ENCODE peak calls at places on chromosomes 5 and 9, in six cellular contexts. One of them, this sample, is unnamed.

GRCh38 chr5:31909073-31909472 is 265.0 kb downstream of the GOLPH3 start:
- DNase-seq in H1: no peak
- DNase-seq in activated CD4-positive, CD25-positive, alpha-beta regulatory T cell treated with anti-CD3 and anti-CD28 coated beads, Interleukin-2, amount 50 U/mL, for 72 hours: no peak
- DNase-seq in bronchial epithelial cell: no peak
- DNase-seq in EL: no peak
- DNase-seq in cardiac fibroblast: no peak
- DNase-seq in this sample: no peak

GRCh38 chr5:76145945-76146344 is 62.8 kb downstream of the SV2C start:
- DNase-seq in H1: peak; percentile 13
- DNase-seq in activated CD4-positive, CD25-positive, alpha-beta regulatory T cell treated with anti-CD3 and anti-CD28 coated beads, Interleukin-2, amount 50 U/mL, for 72 hours: no peak
- DNase-seq in bronchial epithelial cell: peak; percentile 26
- DNase-seq in EL: peak; percentile 5
- DNase-seq in cardiac fibroblast: no peak
- DNase-seq in this sample: no peak

GRCh38 chr5:177447611-177448243 is 1.1 kb downstream of the PRR7 start:
- DNase-seq in H1: no peak
- DNase-seq in activated CD4-positive, CD25-positive, alpha-beta regulatory T cell treated with anti-CD3 and anti-CD28 coated beads, Interleukin-2, amount 50 U/mL, for 72 hours: peak; percentile 31
- DNase-seq in bronchial epithelial cell: peak; percentile 66
- DNase-seq in EL: peak; percentile 96
- DNase-seq in cardiac fibroblast: peak; percentile 72
- DNase-seq in this sample: peak; percentile 83

GRCh38 chr5:42315214-42315613 is 108.0 kb upstream of the GHR start:
- DNase-seq in H1: no peak
- DNase-seq in activated CD4-positive, CD25-positive, alpha-beta regulatory T cell treated with anti-CD3 and anti-CD28 coated beads, Interleukin-2, amount 50 U/mL, for 72 hours: no peak
- DNase-seq in bronchial epithelial cell: no peak
- DNase-seq in EL: no peak
- DNase-seq in cardiac fibroblast: no peak
- DNase-seq in this sample: no peak

GRCh38 chr5:149437369-149438040 is 58.4 kb upstream of the IL17B start:
- DNase-seq in H1: no peak
- DNase-seq in activated CD4-positive, CD25-positive, alpha-beta regulatory T cell treated with anti-CD3 and anti-CD28 coated beads, Interleukin-2, amount 50 U/mL, for 72 hours: no peak
- DNase-seq in bronchial epithelial cell: no peak
- DNase-seq in EL: no peak
- DNase-seq in cardiac fibroblast: no peak
- DNase-seq in this sample: no peak

GRCh38 chr9:130405657-130406257 is 39.0 kb upstream of the ASS1 start:
- DNase-seq in H1: no peak
- DNase-seq in activated CD4-positive, CD25-positive, alpha-beta regulatory T cell treated with anti-CD3 and anti-CD28 coated beads, Interleukin-2, amount 50 U/mL, for 72 hours: no peak
- DNase-seq in bronchial epithelial cell: no peak
- DNase-seq in EL: no peak
- DNase-seq in cardiac fibroblast: no peak
- DNase-seq in this sample: no peak

GRCh38 chr5:167049043-167049663 is 1242.3 kb upstream of the WWC1 start:
- DNase-seq in H1: no peak
- DNase-seq in activated CD4-positive, CD25-positive, alpha-beta regulatory T cell treated with anti-CD3 and anti-CD28 coated beads, Interleukin-2, amount 50 U/mL, for 72 hours: no peak
- DNase-seq in bronchial epithelial cell: peak; percentile 58
- DNase-seq in EL: peak; percentile 26
- DNase-seq in cardiac fibroblast: peak; percentile 37
- DNase-seq in this sample: peak; percentile 4

GRCh38 chr9:84504360-84504759 is 163.8 kb upstream of the SLC28A3 start:
- DNase-seq in H1: no peak
- DNase-seq in activated CD4-positive, CD25-positive, alpha-beta regulatory T cell treated with anti-CD3 and anti-CD28 coated beads, Interleukin-2, amount 50 U/mL, for 72 hours: no peak
- DNase-seq in bronchial epithelial cell: peak; percentile 78
- DNase-seq in EL: peak; percentile 2
- DNase-seq in cardiac fibroblast: no peak
- DNase-seq in this sample: no peak

GRCh38 chr9:87596862-87597261 is 99.2 kb downstream of the DAPK1 start:
- DNase-seq in H1: no peak
- DNase-seq in activated CD4-positive, CD25-positive, alpha-beta regulatory T cell treated with anti-CD3 and anti-CD28 coated beads, Interleukin-2, amount 50 U/mL, for 72 hours: no peak
- DNase-seq in bronchial epithelial cell: no peak
- DNase-seq in EL: no peak
- DNase-seq in cardiac fibroblast: peak; percentile 8
- DNase-seq in this sample: no peak

GRCh38 chr9:104961238-104961637 is 33.3 kb upstream of the ABCA1 start:
- DNase-seq in H1: peak; percentile 38
- DNase-seq in activated CD4-positive, CD25-positive, alpha-beta regulatory T cell treated with anti-CD3 and anti-CD28 coated beads, Interleukin-2, amount 50 U/mL, for 72 hours: peak; percentile 41
- DNase-seq in bronchial epithelial cell: peak; percentile 98
- DNase-seq in EL: peak; percentile 76
- DNase-seq in cardiac fibroblast: peak; percentile 75
- DNase-seq in this sample: peak; percentile 78

GRCh38 chr5:167797933-167798332 is 493.5 kb upstream of the WWC1 start:
- DNase-seq in H1: no peak
- DNase-seq in activated CD4-positive, CD25-positive, alpha-beta regulatory T cell treated with anti-CD3 and anti-CD28 coated beads, Interleukin-2, amount 50 U/mL, for 72 hours: no peak
- DNase-seq in bronchial epithelial cell: peak; percentile 77
- DNase-seq in EL: peak; percentile 9
- DNase-seq in cardiac fibroblast: no peak
- DNase-seq in this sample: peak; percentile 27

GRCh38 chr5:138210985-138211384 is 2.1 kb downstream of the CDC23 start:
- DNase-seq in H1: no peak
- DNase-seq in activated CD4-positive, CD25-positive, alpha-beta regulatory T cell treated with anti-CD3 and anti-CD28 coated beads, Interleukin-2, amount 50 U/mL, for 72 hours: no peak
- DNase-seq in bronchial epithelial cell: no peak
- DNase-seq in EL: no peak
- DNase-seq in cardiac fibroblast: no peak
- DNase-seq in this sample: no peak

GRCh38 chr9:96618209-96619108 is 1.2 kb downstream of the CDC14B start:
- DNase-seq in H1: no peak
- DNase-seq in activated CD4-positive, CD25-positive, alpha-beta regulatory T cell treated with anti-CD3 and anti-CD28 coated beads, Interleukin-2, amount 50 U/mL, for 72 hours: no peak
- DNase-seq in bronchial epithelial cell: peak; percentile 70
- DNase-seq in EL: peak; percentile 73
- DNase-seq in cardiac fibroblast: peak; percentile 58
- DNase-seq in this sample: peak; percentile 56

GRCh38 chr9:20563917-20564316 is 58.4 kb downstream of the MLLT3 start:
- DNase-seq in H1: no peak
- DNase-seq in activated CD4-positive, CD25-positive, alpha-beta regulatory T cell treated with anti-CD3 and anti-CD28 coated beads, Interleukin-2, amount 50 U/mL, for 72 hours: no peak
- DNase-seq in bronchial epithelial cell: peak; percentile 3
- DNase-seq in EL: no peak
- DNase-seq in cardiac fibroblast: no peak
- DNase-seq in this sample: no peak

GRCh38 chr9:123816817-123817472 is 113.0 kb downstream of the DENND1A start:
- DNase-seq in H1: no peak
- DNase-seq in activated CD4-positive, CD25-positive, alpha-beta regulatory T cell treated with anti-CD3 and anti-CD28 coated beads, Interleukin-2, amount 50 U/mL, for 72 hours: no peak
- DNase-seq in bronchial epithelial cell: peak; percentile 14
- DNase-seq in EL: no peak
- DNase-seq in cardiac fibroblast: no peak
- DNase-seq in this sample: no peak

GRCh38 chr9:110691002-110691549 is 22.5 kb downstream of the MUSK start:
- DNase-seq in H1: no peak
- DNase-seq in activated CD4-positive, CD25-positive, alpha-beta regulatory T cell treated with anti-CD3 and anti-CD28 coated beads, Interleukin-2, amount 50 U/mL, for 72 hours: no peak
- DNase-seq in bronchial epithelial cell: peak; percentile 44
- DNase-seq in EL: peak; percentile 64
- DNase-seq in cardiac fibroblast: peak; percentile 38
- DNase-seq in this sample: no peak

GRCh38 chr5:420632-421286 is 22.2 kb upstream of the EXOC3 start:
- DNase-seq in H1: no peak
- DNase-seq in activated CD4-positive, CD25-positive, alpha-beta regulatory T cell treated with anti-CD3 and anti-CD28 coated beads, Interleukin-2, amount 50 U/mL, for 72 hours: peak; percentile 25
- DNase-seq in bronchial epithelial cell: no peak
- DNase-seq in EL: no peak
- DNase-seq in cardiac fibroblast: no peak
- DNase-seq in this sample: no peak

GRCh38 chr9:130172161-130172857 is at the start of gene NCS1:
- DNase-seq in H1: no peak
- DNase-seq in activated CD4-positive, CD25-positive, alpha-beta regulatory T cell treated with anti-CD3 and anti-CD28 coated beads, Interleukin-2, amount 50 U/mL, for 72 hours: peak; percentile 57
- DNase-seq in bronchial epithelial cell: peak; percentile 38
- DNase-seq in EL: peak; percentile 74
- DNase-seq in cardiac fibroblast: peak; percentile 55
- DNase-seq in this sample: peak; percentile 67

GRCh38 chr9:37197158-37198033 is 77.0 kb downstream of the ZCCHC7 start:
- DNase-seq in H1: no peak
- DNase-seq in activated CD4-positive, CD25-positive, alpha-beta regulatory T cell treated with anti-CD3 and anti-CD28 coated beads, Interleukin-2, amount 50 U/mL, for 72 hours: no peak
- DNase-seq in bronchial epithelial cell: peak; percentile 84
- DNase-seq in EL: peak; percentile 30
- DNase-seq in cardiac fibroblast: peak; percentile 74
- DNase-seq in this sample: peak; percentile 37

GRCh38 chr5:123538670-123539459 is 26.9 kb downstream of the CSNK1G3 start:
- DNase-seq in H1: no peak
- DNase-seq in activated CD4-positive, CD25-positive, alpha-beta regulatory T cell treated with anti-CD3 and anti-CD28 coated beads, Interleukin-2, amount 50 U/mL, for 72 hours: no peak
- DNase-seq in bronchial epithelial cell: no peak
- DNase-seq in EL: peak; percentile 37
- DNase-seq in cardiac fibroblast: peak; percentile 26
- DNase-seq in this sample: no peak

GRCh38 chr5:65624025-65624569 is at the start of gene TRIM23:
- DNase-seq in H1: peak; percentile 70
- DNase-seq in activated CD4-positive, CD25-positive, alpha-beta regulatory T cell treated with anti-CD3 and anti-CD28 coated beads, Interleukin-2, amount 50 U/mL, for 72 hours: peak; percentile 88
- DNase-seq in bronchial epithelial cell: peak; percentile 87
- DNase-seq in EL: peak; percentile 93
- DNase-seq in cardiac fibroblast: peak; percentile 95
- DNase-seq in this sample: peak; percentile 95

GRCh38 chr9:110635589-110635988 is 33.0 kb upstream of the MUSK start:
- DNase-seq in H1: no peak
- DNase-seq in activated CD4-positive, CD25-positive, alpha-beta regulatory T cell treated with anti-CD3 and anti-CD28 coated beads, Interleukin-2, amount 50 U/mL, for 72 hours: no peak
- DNase-seq in bronchial epithelial cell: no peak
- DNase-seq in EL: no peak
- DNase-seq in cardiac fibroblast: no peak
- DNase-seq in this sample: no peak

GRCh38 chr5:3098821-3099220 is 347.3 kb upstream of the IRX2 start:
- DNase-seq in H1: no peak
- DNase-seq in activated CD4-positive, CD25-positive, alpha-beta regulatory T cell treated with anti-CD3 and anti-CD28 coated beads, Interleukin-2, amount 50 U/mL, for 72 hours: no peak
- DNase-seq in bronchial epithelial cell: no peak
- DNase-seq in EL: no peak
- DNase-seq in cardiac fibroblast: no peak
- DNase-seq in this sample: no peak

GRCh38 chr9:79257215-79257614 is 314.6 kb upstream of the TLE4 start:
- DNase-seq in H1: no peak
- DNase-seq in activated CD4-positive, CD25-positive, alpha-beta regulatory T cell treated with anti-CD3 and anti-CD28 coated beads, Interleukin-2, amount 50 U/mL, for 72 hours: no peak
- DNase-seq in bronchial epithelial cell: no peak
- DNase-seq in EL: no peak
- DNase-seq in cardiac fibroblast: no peak
- DNase-seq in this sample: no peak

GRCh38 chr9:72362680-72363139 is 2.3 kb downstream of the ZFAND5 start:
- DNase-seq in H1: no peak
- DNase-seq in activated CD4-positive, CD25-positive, alpha-beta regulatory T cell treated with anti-CD3 and anti-CD28 coated beads, Interleukin-2, amount 50 U/mL, for 72 hours: peak; percentile 38
- DNase-seq in bronchial epithelial cell: peak; percentile 50
- DNase-seq in EL: peak; percentile 65
- DNase-seq in cardiac fibroblast: peak; percentile 83
- DNase-seq in this sample: peak; percentile 65

GRCh38 chr5:114377050-114377844 is 15.4 kb downstream of the KCNN2 start:
- DNase-seq in H1: no peak
- DNase-seq in activated CD4-positive, CD25-positive, alpha-beta regulatory T cell treated with anti-CD3 and anti-CD28 coated beads, Interleukin-2, amount 50 U/mL, for 72 hours: no peak
- DNase-seq in bronchial epithelial cell: no peak
- DNase-seq in EL: no peak
- DNase-seq in cardiac fibroblast: no peak
- DNase-seq in this sample: no peak

GRCh38 chr9:114006931-114007691 is 71.0 kb downstream of the AMBP start:
- DNase-seq in H1: no peak
- DNase-seq in activated CD4-positive, CD25-positive, alpha-beta regulatory T cell treated with anti-CD3 and anti-CD28 coated beads, Interleukin-2, amount 50 U/mL, for 72 hours: peak; percentile 13
- DNase-seq in bronchial epithelial cell: no peak
- DNase-seq in EL: no peak
- DNase-seq in cardiac fibroblast: no peak
- DNase-seq in this sample: no peak

GRCh38 chr5:126437706-126438105 is 14.5 kb downstream of the GRAMD2B start:
- DNase-seq in H1: no peak
- DNase-seq in activated CD4-positive, CD25-positive, alpha-beta regulatory T cell treated with anti-CD3 and anti-CD28 coated beads, Interleukin-2, amount 50 U/mL, for 72 hours: no peak
- DNase-seq in bronchial epithelial cell: no peak
- DNase-seq in EL: no peak
- DNase-seq in cardiac fibroblast: no peak
- DNase-seq in this sample: no peak

GRCh38 chr5:39235648-39236047 is 16.3 kb upstream of the FYB1 start:
- DNase-seq in H1: no peak
- DNase-seq in activated CD4-positive, CD25-positive, alpha-beta regulatory T cell treated with anti-CD3 and anti-CD28 coated beads, Interleukin-2, amount 50 U/mL, for 72 hours: no peak
- DNase-seq in bronchial epithelial cell: no peak
- DNase-seq in EL: no peak
- DNase-seq in cardiac fibroblast: no peak
- DNase-seq in this sample: no peak

GRCh38 chr5:72121052-72121451 is 13.8 kb downstream of the MAP1B start:
- DNase-seq in H1: no peak
- DNase-seq in activated CD4-positive, CD25-positive, alpha-beta regulatory T cell treated with anti-CD3 and anti-CD28 coated beads, Interleukin-2, amount 50 U/mL, for 72 hours: no peak
- DNase-seq in bronchial epithelial cell: no peak
- DNase-seq in EL: no peak
- DNase-seq in cardiac fibroblast: no peak
- DNase-seq in this sample: no peak

GRCh38 chr5:83559141-83559785 is 87.7 kb downstream of the VCAN start:
- DNase-seq in H1: no peak
- DNase-seq in activated CD4-positive, CD25-positive, alpha-beta regulatory T cell treated with anti-CD3 and anti-CD28 coated beads, Interleukin-2, amount 50 U/mL, for 72 hours: no peak
- DNase-seq in bronchial epithelial cell: no peak
- DNase-seq in EL: no peak
- DNase-seq in cardiac fibroblast: no peak
- DNase-seq in this sample: no peak

GRCh38 chr9:83620841-83621636 is 1.9 kb upstream of the IDNK start:
- DNase-seq in H1: peak; percentile 27
- DNase-seq in activated CD4-positive, CD25-positive, alpha-beta regulatory T cell treated with anti-CD3 and anti-CD28 coated beads, Interleukin-2, amount 50 U/mL, for 72 hours: peak; percentile 34
- DNase-seq in bronchial epithelial cell: peak; percentile 48
- DNase-seq in EL: peak; percentile 57
- DNase-seq in cardiac fibroblast: peak; percentile 65
- DNase-seq in this sample: peak; percentile 48

GRCh38 chr9:110638381-110638954 is 30.1 kb upstream of the MUSK start:
- DNase-seq in H1: no peak
- DNase-seq in activated CD4-positive, CD25-positive, alpha-beta regulatory T cell treated with anti-CD3 and anti-CD28 coated beads, Interleukin-2, amount 50 U/mL, for 72 hours: no peak
- DNase-seq in bronchial epithelial cell: peak; percentile 49
- DNase-seq in EL: peak; percentile 53
- DNase-seq in cardiac fibroblast: peak; percentile 76
- DNase-seq in this sample: peak; percentile 59

GRCh38 chr5:27191786-27192505 is 153.6 kb upstream of the CDH9 start:
- DNase-seq in H1: no peak
- DNase-seq in activated CD4-positive, CD25-positive, alpha-beta regulatory T cell treated with anti-CD3 and anti-CD28 coated beads, Interleukin-2, amount 50 U/mL, for 72 hours: no peak
- DNase-seq in bronchial epithelial cell: peak; percentile 31
- DNase-seq in EL: peak; percentile 13
- DNase-seq in cardiac fibroblast: peak; percentile 62
- DNase-seq in this sample: peak; percentile 57

GRCh38 chr5:126531543-126532120 is 63.4 kb downstream of the ALDH7A1 start:
- DNase-seq in H1: no peak
- DNase-seq in activated CD4-positive, CD25-positive, alpha-beta regulatory T cell treated with anti-CD3 and anti-CD28 coated beads, Interleukin-2, amount 50 U/mL, for 72 hours: no peak
- DNase-seq in bronchial epithelial cell: no peak
- DNase-seq in EL: no peak
- DNase-seq in cardiac fibroblast: peak; percentile 43
- DNase-seq in this sample: peak; percentile 8

GRCh38 chr9:22645893-22646292 is 199.3 kb downstream of the DMRTA1 start:
- DNase-seq in H1: no peak
- DNase-seq in activated CD4-positive, CD25-positive, alpha-beta regulatory T cell treated with anti-CD3 and anti-CD28 coated beads, Interleukin-2, amount 50 U/mL, for 72 hours: no peak
- DNase-seq in bronchial epithelial cell: peak; percentile 38
- DNase-seq in EL: peak; percentile 5
- DNase-seq in cardiac fibroblast: no peak
- DNase-seq in this sample: peak; percentile 1

GRCh38 chr9:107541523-107541922 is 52.0 kb upstream of the KLF4 start:
- DNase-seq in H1: no peak
- DNase-seq in activated CD4-positive, CD25-positive, alpha-beta regulatory T cell treated with anti-CD3 and anti-CD28 coated beads, Interleukin-2, amount 50 U/mL, for 72 hours: no peak
- DNase-seq in bronchial epithelial cell: no peak
- DNase-seq in EL: no peak
- DNase-seq in cardiac fibroblast: no peak
- DNase-seq in this sample: no peak